ENCODE peak calls at places on chromosomes 16 and 17, in four cellular contexts. One of them, this sample, is unnamed.

GRCh38 chr17:14950216-14950615 is 314.9 kb downstream of the PMP22 start:
- DNase-seq in left colon: no peak
- DNase-seq in amniotic stem cell: no peak
- DNase-seq in Caki2: no peak
- DNase-seq in this sample: no peak

GRCh38 chr17:7858487-7858832 is 657 bp downstream of the CYB5D1 start:
- DNase-seq in left colon: peak; percentile 56
- DNase-seq in amniotic stem cell: peak; percentile 44
- DNase-seq in Caki2: no peak
- DNase-seq in this sample: peak; percentile 51

GRCh38 chr17:82294086-82294773 is 20.7 kb upstream of the CSNK1D start:
- DNase-seq in left colon: no peak
- DNase-seq in amniotic stem cell: no peak
- DNase-seq in Caki2: no peak
- DNase-seq in this sample: no peak

GRCh38 chr17:61201211-61201610 is 198.4 kb upstream of the TBX2 start:
- DNase-seq in left colon: no peak
- DNase-seq in amniotic stem cell: peak; percentile 84
- DNase-seq in Caki2: peak; percentile 81
- DNase-seq in this sample: no peak

GRCh38 chr16:53053967-53054669 is 673 bp upstream of the CHD9 start:
- DNase-seq in left colon: peak; percentile 72
- DNase-seq in amniotic stem cell: no peak
- DNase-seq in Caki2: no peak
- DNase-seq in this sample: peak; percentile 43

GRCh38 chr17:37327341-37328090 is 48.3 kb upstream of the C17orf78 start:
- DNase-seq in left colon: no peak
- DNase-seq in amniotic stem cell: no peak
- DNase-seq in Caki2: peak; percentile 39
- DNase-seq in this sample: no peak

GRCh38 chr17:64531955-64532371 is 25.2 kb downstream of the CEP95 start:
- DNase-seq in left colon: no peak
- DNase-seq in amniotic stem cell: no peak
- DNase-seq in Caki2: no peak
- DNase-seq in this sample: no peak

GRCh38 chr17:48970224-48970623 is 1.8 kb upstream of the GIP start:
- DNase-seq in left colon: no peak
- DNase-seq in amniotic stem cell: no peak
- DNase-seq in Caki2: no peak
- DNase-seq in this sample: no peak

GRCh38 chr17:77489898-77490265 is 349.1 kb downstream of the SEC14L1 start:
- DNase-seq in left colon: peak; percentile 74
- DNase-seq in amniotic stem cell: no peak
- DNase-seq in Caki2: no peak
- DNase-seq in this sample: no peak

GRCh38 chr17:50850640-50851039 is 15.3 kb downstream of the WFIKKN2 start:
- DNase-seq in left colon: peak; percentile 24
- DNase-seq in amniotic stem cell: no peak
- DNase-seq in Caki2: no peak
- DNase-seq in this sample: peak; percentile 62

GRCh38 chr17:41366070-41366469 is 3.5 kb downstream of the KRT33B start:
- DNase-seq in left colon: no peak
- DNase-seq in amniotic stem cell: no peak
- DNase-seq in Caki2: no peak
- DNase-seq in this sample: no peak

GRCh38 chr17:30831257-30831656 is 509 bp upstream of the ATAD5 start:
- DNase-seq in left colon: no peak
- DNase-seq in amniotic stem cell: no peak
- DNase-seq in Caki2: no peak
- DNase-seq in this sample: no peak

GRCh38 chr16:3690991-3691720 is 26.2 kb downstream of the TRAP1 start:
- DNase-seq in left colon: no peak
- DNase-seq in amniotic stem cell: no peak
- DNase-seq in Caki2: no peak
- DNase-seq in this sample: no peak

This sample was measured in small intestine.